ENCODE peak calls at places on chromosomes 4 and X, in six cellular contexts. J, D, M, Z, B and I are unnamed samples. For H3K36me3, the result is how much of the 10 kb centered on the place peaks cover.

GRCh38 chr4:24659241-24659961 is 75.0 kb upstream of the DHX15 start:
- DNase-seq in J (no peak), D (no peak), M (no peak), Z (no peak), B (no peak), I (no peak)

GRCh38 chr4:55447826-55448225 is 52.1 kb downstream of the TMEM165 start:
- DNase-seq in J (peak), D (no peak), M (no peak), Z (peak), B (no peak), I (peak)

GRCh38 chr4:3226467-3226866 is 22.5 kb upstream of the MSANTD1 start:
- DNase-seq in J (no peak), D (no peak), M (no peak), Z (no peak), B (no peak), I (no peak)

GRCh38 chrX:31397119-31397518 is 325.3 kb upstream of the FTHL17 start:
- DNase-seq in J (peak), D (no peak), M (no peak), Z (no peak), B (no peak), I (peak)

GRCh38 chrX:87621697-87622096 is 104.1 kb downstream of the KLHL4 start:
- DNase-seq in J (no peak), D (no peak), M (no peak), Z (peak), B (no peak), I (peak)

GRCh38 chr4:174120446-174121142 is 162.9 kb downstream of the FBXO8 start:
- DNase-seq in J (peak), D (peak), M (peak), Z (peak), B (peak), I (peak)

GRCh38 chr4:121370729-121371325 is 10.0 kb downstream of the QRFPR start:
- DNase-seq in J (peak), D (peak), M (peak), Z (peak), B (peak), I (peak)

GRCh38 chrX:81586091-81586490 is 384.2 kb downstream of the SH3BGRL start:
- DNase-seq in J (no peak), D (no peak), M (no peak), Z (no peak), B (no peak), I (no peak)

GRCh38 chr4:139656614-139657486 is 8.8 kb upstream of the MGST2 start:
- DNase-seq in J (peak), D (peak), M (peak), Z (peak), B (peak), I (peak)

GRCh38 chr4:88162636-88163035 is 4.2 kb upstream of the ABCG2 start:
- DNase-seq in J (no peak), D (peak), M (peak), Z (peak), B (no peak), I (no peak)

GRCh38 chr4:37268311-37268710 is 23.8 kb downstream of the NWD2 start:
- DNase-seq in J (no peak), D (no peak), M (no peak), Z (no peak), B (no peak), I (no peak)

GRCh38 chr4:75848891-75849290 is 53.4 kb downstream of the PPEF2 start:
- DNase-seq in J (peak), D (no peak), M (no peak), Z (peak), B (no peak), I (peak)

GRCh38 chr4:85498068-85498733 is 23.3 kb downstream of the ARHGAP24 start:
- DNase-seq in J (peak), D (no peak), M (no peak), Z (no peak), B (no peak), I (peak)

GRCh38 chrX:111914398-111915092 is 38.6 kb downstream of the TRPC5OS start:
- DNase-seq in J (peak), D (no peak), M (no peak), Z (no peak), B (no peak), I (peak)

GRCh38 chrX:136525738-136526606 is 6.0 kb upstream of the VGLL1 start:
- DNase-seq in J (peak), D (no peak), M (no peak), Z (peak), B (no peak), I (peak)

GRCh38 chr4:95466791-95467190 is 82.0 kb downstream of the UNC5C start:
- DNase-seq in J (no peak), D (no peak), M (no peak), Z (no peak), B (no peak), I (no peak)

GRCh38 chrX:15785176-15785735 is 5.0 kb upstream of the ZRSR2 start:
- DNase-seq in J (no peak), D (no peak), M (peak), Z (peak), B (no peak), I (no peak)

GRCh38 chr4:164358400-164358799 is 395.5 kb upstream of the SMIM31 start:
- DNase-seq in J (no peak), D (no peak), M (no peak), Z (no peak), B (no peak), I (no peak)

GRCh38 chr4:141686929-141687328 is 50.5 kb downstream of the IL15 start:
- DNase-seq in J (no peak), D (no peak), M (no peak), Z (peak), B (peak), I (no peak)

GRCh38 chrX:149060921-149061320 is 444.2 kb downstream of the IDS start:
- DNase-seq in J (no peak), D (no peak), M (no peak), Z (no peak), B (no peak), I (peak)

GRCh38 chr4:34293459-34293858 is 1950.9 kb downstream of the ARAP2 start:
- DNase-seq in J (no peak), D (no peak), M (no peak), Z (no peak), B (peak), I (no peak)

GRCh38 chr4:120694973-120695372 is 227.6 kb downstream of the PRDM5 start:
- DNase-seq in J (peak), D (no peak), M (no peak), Z (peak), B (peak), I (peak)

GRCh38 chr4:155473420-155474095 is 96.8 kb upstream of the MAP9 start:
- DNase-seq in J (peak), D (no peak), M (no peak), Z (peak), B (no peak), I (no peak)

GRCh38 chr4:154741877-154742851 is 1.6 kb upstream of the LRAT start:
- DNase-seq in J (no peak), D (peak), M (no peak), Z (no peak), B (no peak), I (no peak)

GRCh38 chr4:112156112-112156511 is 10.9 kb downstream of the FAM241A start:
- DNase-seq in J (no peak), D (no peak), M (no peak), Z (no peak), B (no peak), I (no peak)

GRCh38 chr4:76850010-76850441 is 47.9 kb downstream of the SOWAHB start:
- DNase-seq in J (peak), D (no peak), M (peak), Z (peak), B (peak), I (peak)

GRCh38 chr4:36241771-36242170 is 2.5 kb downstream of the ARAP2 start:
- DNase-seq in J (no peak), D (no peak), M (no peak), Z (no peak), B (no peak), I (no peak)

GRCh38 chrX:15916704-15917084 is 62.1 kb upstream of the AP1S2 start:
- DNase-seq in J (peak), D (no peak), M (no peak), Z (peak), B (no peak), I (no peak)

GRCh38 chrX:15114865-15115566 is 154.9 kb downstream of the ASB9 start:
- DNase-seq in J (no peak), D (peak), M (no peak), Z (no peak), B (no peak), I (no peak)

GRCh38 chrX:28135378-28136047 is 154.3 kb upstream of the DCAF8L1 start:
- DNase-seq in J (peak), D (no peak), M (no peak), Z (no peak), B (no peak), I (peak)

GRCh38 chr4:148951346-148951745 is 509.1 kb upstream of the NR3C2 start:
- DNase-seq in J (peak), D (no peak), M (no peak), Z (no peak), B (no peak), I (no peak)

GRCh38 chrX:39063037-39063436 is 261.8 kb downstream of the MID1IP1 start:
- DNase-seq in J (no peak), D (no peak), M (no peak), Z (no peak), B (no peak), I (no peak)

GRCh38 chrX:95885074-95885473 is 799.6 kb upstream of the DIAPH2 start:
- DNase-seq in J (no peak), D (no peak), M (no peak), Z (peak), B (no peak), I (peak)

GRCh38 chr4:87863486-87863885 is 30.7 kb downstream of the MEPE start:
- DNase-seq in J (no peak), D (no peak), M (no peak), Z (no peak), B (no peak), I (no peak)

GRCh38 chr4:153556441-153556815 is 90.3 kb downstream of the TMEM131L start:
- DNase-seq in J (no peak), D (no peak), M (no peak), Z (no peak), B (no peak), I (no peak)

GRCh38 chr4:134024251-134024650 is 177.3 kb downstream of the PABPC4L start:
- DNase-seq in J (no peak), D (peak), M (peak), Z (peak), B (peak), I (peak)

GRCh38 chr4:7390906-7391636 is 43.7 kb downstream of the PSAPL1 start:
- DNase-seq in J (no peak), D (no peak), M (no peak), Z (no peak), B (no peak), I (no peak)

GRCh38 chrX:82813671-82814078 is 694.4 kb upstream of the POU3F4 start:
- DNase-seq in J (peak), D (no peak), M (no peak), Z (peak), B (peak), I (peak)

GRCh38 chr4:3436798-3437581 is 4.8 kb upstream of the HGFAC start:
- DNase-seq in J (peak), D (no peak), M (no peak), Z (peak), B (peak), I (peak)

DNA sequence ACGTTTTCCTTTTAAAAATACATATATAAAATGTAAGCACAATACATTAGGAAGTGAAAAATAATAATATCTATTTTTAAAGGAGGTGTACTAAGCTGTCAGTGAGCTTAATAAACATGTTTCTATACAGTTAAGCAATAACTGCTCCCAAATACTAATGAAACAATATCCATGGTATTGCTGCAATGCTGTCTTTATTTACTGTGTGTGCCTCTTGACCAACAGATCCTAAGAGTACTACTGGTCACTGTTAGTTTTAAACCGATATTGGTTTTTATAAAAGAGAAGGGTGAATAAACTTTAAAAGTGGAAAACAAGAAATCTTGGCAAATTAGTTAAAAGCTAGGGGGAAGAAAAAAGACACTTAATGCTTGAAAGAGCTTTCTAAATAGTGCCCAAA is 1029.0 kb downstream of the FSTL5 start:
- DNase-seq in J (no peak), D (no peak), M (no peak), Z (no peak), B (no peak), I (no peak)
- H3K27ac ChIP-seq in J (no peak), D (no peak), M (no peak), Z (no peak), B (no peak), I (no peak)

DNA sequence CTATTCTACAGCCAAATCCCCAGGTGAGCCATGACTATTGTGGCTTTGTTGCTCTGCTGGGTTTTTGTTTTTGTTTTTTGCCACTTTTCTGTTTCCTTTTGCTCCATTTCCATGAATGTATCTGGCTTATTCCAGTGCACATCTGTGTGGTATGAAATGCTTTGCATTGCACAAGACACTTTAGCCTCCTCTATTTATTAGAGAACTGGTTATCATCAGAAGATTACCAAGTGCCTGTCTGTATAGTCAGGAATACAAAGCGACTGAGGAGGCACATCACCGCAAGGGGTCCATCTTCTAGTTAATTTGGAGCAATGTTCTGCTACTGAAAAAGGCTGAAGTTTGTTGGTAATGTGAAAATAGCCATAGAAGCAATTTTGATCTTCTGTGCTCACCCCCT is 120.8 kb downstream of the DCLK2 start:
- DNase-seq in J (no peak), D (no peak), M (no peak), Z (no peak), B (no peak), I (peak)
- H3K36me3 ChIP-seq in J (under half), D (under half), M (under half), Z (under half), B (under half), I (under half)

DNA sequence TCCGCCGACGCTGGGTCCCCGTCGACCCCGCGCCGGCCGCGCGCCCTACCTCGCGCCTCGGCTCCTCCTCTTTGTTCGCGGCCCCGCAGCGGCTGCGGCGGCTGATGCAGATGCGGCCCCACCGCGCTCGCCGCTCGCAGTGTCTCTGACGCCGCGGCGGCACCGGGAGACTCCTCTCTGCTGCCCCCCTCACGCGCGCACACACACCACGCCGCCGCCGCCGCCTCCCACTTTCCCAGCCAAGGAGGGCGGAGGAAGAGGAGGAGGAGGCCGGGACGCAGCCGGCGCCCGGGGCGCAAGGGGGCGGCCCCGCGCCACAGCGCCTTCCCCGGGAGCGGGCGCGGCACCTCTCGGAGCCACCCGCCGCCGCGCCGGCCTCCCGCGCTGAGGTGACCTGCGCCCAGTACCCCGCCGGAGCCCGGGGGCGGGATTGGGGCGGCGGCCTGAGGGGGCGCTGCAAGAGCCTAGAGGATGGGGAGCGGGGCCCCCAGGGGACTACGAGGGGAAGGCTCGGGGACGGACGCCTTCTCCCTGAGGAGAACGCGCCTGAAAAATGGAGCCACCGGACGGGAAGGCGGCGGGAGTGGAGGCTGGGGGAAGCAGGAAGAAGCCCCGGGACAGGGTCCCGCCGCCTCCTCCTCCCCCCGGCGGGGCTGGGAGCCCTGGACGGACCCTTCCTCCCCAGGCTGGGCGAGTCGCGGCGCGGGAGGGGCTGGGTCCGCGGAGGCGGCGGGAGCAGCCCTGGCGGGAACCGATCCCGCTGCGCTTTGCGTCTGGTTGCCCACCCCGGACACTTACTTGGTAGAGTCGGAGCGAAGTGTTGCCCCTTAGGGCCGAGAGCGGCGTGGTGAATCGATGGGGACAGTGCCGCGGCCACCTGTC is at the start of gene SH3RF1:
- DNase-seq in J (peak), D (peak), M (peak), Z (peak), B (no peak), I (peak)
- H2AFZ ChIP-seq in J (peak), D (peak), M (peak), Z (peak), B (no peak), I (peak)

GRCh38 chr4:39022241-39022640 is 10.0 kb downstream of the TMEM156 start:
- DNase-seq in J (no peak), D (no peak), M (no peak), Z (no peak), B (no peak), I (no peak)

GRCh38 chr4:39023059-39023458 is 9.2 kb downstream of the TMEM156 start:
- DNase-seq in J (peak), D (no peak), M (no peak), Z (no peak), B (no peak), I (peak)

GRCh38 chr4:39024311-39024865 is 7.8 kb downstream of the TMEM156 start:
- DNase-seq in J (no peak), D (no peak), M (no peak), Z (no peak), B (no peak), I (no peak)

GRCh38 chr4:39025552-39026085 is 6.6 kb downstream of the TMEM156 start:
- DNase-seq in J (peak), D (no peak), M (peak), Z (peak), B (no peak), I (peak)

DNA sequence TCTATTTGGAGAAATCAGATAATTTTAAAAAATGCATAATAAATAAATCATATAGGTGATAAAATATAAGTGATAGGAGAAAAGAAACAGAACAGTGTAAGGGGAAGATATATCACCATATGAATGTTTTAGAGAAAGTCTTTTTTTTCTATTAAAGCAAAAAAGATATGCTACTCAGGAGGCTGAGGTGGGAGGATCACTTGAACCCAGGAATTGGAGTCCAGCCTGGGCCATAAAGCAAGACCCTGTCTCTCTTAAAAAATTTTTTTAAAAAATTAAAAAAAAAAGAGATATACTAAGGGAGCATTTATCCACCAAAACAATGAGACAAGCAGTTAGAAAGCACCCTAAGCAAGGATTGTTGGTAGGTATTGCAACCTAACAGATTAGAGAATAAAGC is 6.1 kb downstream of the TMEM156 start:
- DNase-seq in J (no peak), D (no peak), M (no peak), Z (no peak), B (no peak), I (no peak)
- H3K27ac ChIP-seq in J (peak), D (no peak), M (no peak), Z (peak), B (no peak), I (no peak)

DNA sequence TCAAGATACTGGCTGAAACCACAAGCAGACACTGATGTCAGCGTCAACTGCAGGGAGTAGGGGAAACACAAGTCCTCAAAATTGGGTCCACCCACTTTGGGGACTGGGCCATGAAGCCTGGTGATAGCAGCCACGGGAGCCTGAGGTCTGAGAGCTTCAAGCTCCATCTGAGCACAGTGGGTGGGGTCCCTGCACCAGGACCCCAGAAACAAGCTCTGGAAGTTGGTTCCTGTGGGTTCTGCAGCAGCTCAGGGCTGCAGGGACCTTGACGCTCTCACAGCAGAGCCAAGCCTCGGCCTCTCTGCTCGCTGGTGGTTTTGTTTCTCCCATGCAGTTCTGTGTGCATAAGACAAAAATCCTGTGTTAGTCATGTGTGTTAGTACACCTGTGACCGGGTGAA is 54.5 kb downstream of the CPLX1 start:
- DNase-seq in J (no peak), D (no peak), M (no peak), Z (no peak), B (no peak), I (no peak)
- H3K36me3 ChIP-seq in J (half or more), D (under half), M (half or more), Z (under half), B (under half), I (half or more)

DNA sequence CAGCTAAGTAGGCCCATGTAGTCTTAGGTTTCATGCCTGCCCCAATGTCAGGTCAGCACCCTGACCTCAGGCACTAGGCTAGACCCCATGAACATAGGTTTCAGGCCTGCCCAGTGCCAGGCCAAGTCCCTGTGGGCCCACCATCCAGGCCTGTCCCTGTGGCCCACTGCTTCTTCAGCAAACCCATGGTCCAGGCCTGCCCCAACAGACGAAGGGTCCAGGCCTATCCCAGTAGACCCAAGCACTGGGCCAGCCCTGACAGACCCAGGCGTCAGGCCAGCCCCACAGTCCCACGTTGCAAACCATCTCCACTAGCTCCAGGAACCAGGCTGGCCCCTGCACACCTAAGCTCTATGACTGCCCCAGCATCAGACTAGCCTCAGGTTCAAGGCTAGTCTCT is 92.4 kb downstream of the ENOX2 start:
- DNase-seq in J (no peak), D (no peak), M (no peak), Z (no peak), B (no peak), I (no peak)
- H2AFZ ChIP-seq in J (no peak), D (no peak), M (no peak), Z (no peak), B (no peak), I (no peak)